ENCODE peak calls at places on chromosomes 7 and 10, in four cellular contexts. One of them, this sample, is unnamed.

GRCh38 chr7:76506081-76506440 is 4.3 kb upstream of the UPK3B start:
- DNase-seq in H1: no peak
- DNase-seq in HepG2: no peak
- DNase-seq in K562: no peak
- DNase-seq in this sample: no peak

GRCh38 chr10:103626178-103626577 is 132.7 kb downstream of the NEURL1 start:
- DNase-seq in K562: no peak
- DNase-seq in HepG2: no peak
- DNase-seq in H1: no peak
- DNase-seq in this sample: no peak

GRCh38 chr10:88374392-88375145 is 208.5 kb downstream of the RNLS start:
- DNase-seq in HepG2: no peak
- DNase-seq in K562: no peak
- DNase-seq in H1: no peak
- DNase-seq in this sample: no peak

GRCh38 chr10:108166401-108166800 is 1001.9 kb upstream of the SORCS1 start:
- DNase-seq in HepG2: no peak
- DNase-seq in K562: no peak
- DNase-seq in H1: no peak
- DNase-seq in this sample: no peak

GRCh38 chr7:83547526-83547925 is 101.4 kb downstream of the SEMA3E start:
- DNase-seq in H1: no peak
- DNase-seq in HepG2: no peak
- DNase-seq in K562: no peak
- DNase-seq in this sample: peak; percentile 38

GRCh38 chr7:47584128-47584865 is 2.4 kb upstream of the TNS3 start:
- DNase-seq in HepG2: no peak
- DNase-seq in K562: no peak
- DNase-seq in H1: no peak
- DNase-seq in this sample: no peak

GRCh38 chr10:30000802-30001571 is 58.4 kb downstream of the JCAD start:
- DNase-seq in H1: no peak
- DNase-seq in HepG2: peak; percentile 51
- DNase-seq in K562: no peak
- DNase-seq in this sample: no peak

GRCh38 chr7:135666156-135666555 is 3.8 kb downstream of the STMP1 start:
- DNase-seq in H1: no peak
- DNase-seq in HepG2: peak; percentile 64
- DNase-seq in K562: no peak
- DNase-seq in this sample: no peak

GRCh38 chr7:109844362-109844761 is 1246.6 kb upstream of the LRRN3 start:
- DNase-seq in HepG2: peak; percentile 5
- DNase-seq in K562: no peak
- DNase-seq in H1: no peak
- DNase-seq in this sample: no peak

GRCh38 chr10:108904163-108904878 is 1019.0 kb downstream of the XPNPEP1 start:
- DNase-seq in K562: no peak
- DNase-seq in H1: no peak
- DNase-seq in HepG2: no peak
- DNase-seq in this sample: no peak

GRCh38 chr7:1586827-1587705 is 17.2 kb upstream of the PSMG3 start:
- DNase-seq in H1: no peak
- DNase-seq in K562: no peak
- DNase-seq in HepG2: no peak
- DNase-seq in this sample: no peak

GRCh38 chr10:111785921-111786320 is 397.6 kb downstream of the GPAM start:
- DNase-seq in K562: no peak
- DNase-seq in HepG2: no peak
- DNase-seq in H1: no peak
- DNase-seq in this sample: no peak

GRCh38 chr10:53153831-53154230 is 381.2 kb upstream of the MBL2 start:
- DNase-seq in K562: no peak
- DNase-seq in H1: no peak
- DNase-seq in HepG2: no peak
- DNase-seq in this sample: no peak

GRCh38 chr10:5561704-5562645 is 37.2 kb downstream of the CALML3 start:
- DNase-seq in K562: no peak
- DNase-seq in H1: no peak
- DNase-seq in HepG2: no peak
- DNase-seq in this sample: no peak

GRCh38 chr10:44383749-44384600 is 922 bp downstream of the CXCL12 start:
- DNase-seq in K562: no peak
- DNase-seq in H1: peak; percentile 62
- DNase-seq in HepG2: no peak
- DNase-seq in this sample: no peak

GRCh38 chr7:2527505-2528464 is 8.2 kb downstream of the LFNG start:
- DNase-seq in HepG2: peak; percentile 84
- DNase-seq in K562: peak; percentile 77
- DNase-seq in H1: no peak
- DNase-seq in this sample: no peak

GRCh38 chr10:59036311-59037017 is 140.0 kb upstream of the PHYHIPL start:
- DNase-seq in HepG2: peak; percentile 75
- DNase-seq in K562: no peak
- DNase-seq in H1: no peak
- DNase-seq in this sample: peak; percentile 55

GRCh38 chr10:86281396-86281795 is 85.2 kb downstream of the GRID1 start:
- DNase-seq in H1: peak; percentile 17
- DNase-seq in K562: no peak
- DNase-seq in HepG2: no peak
- DNase-seq in this sample: no peak

GRCh38 chr7:77691892-77692491 is 4.3 kb upstream of the RSBN1L start:
- DNase-seq in K562: no peak
- DNase-seq in H1: no peak
- DNase-seq in HepG2: peak; percentile 63
- DNase-seq in this sample: no peak

GRCh38 chr10:6322805-6323204 is 120.1 kb downstream of the PFKFB3 start:
- DNase-seq in HepG2: no peak
- DNase-seq in K562: no peak
- DNase-seq in H1: no peak
- DNase-seq in this sample: no peak

GRCh38 chr7:28065308-28065707 is 115.3 kb downstream of the JAZF1 start:
- DNase-seq in K562: no peak
- DNase-seq in HepG2: no peak
- DNase-seq in H1: no peak
- DNase-seq in this sample: no peak

GRCh38 chr10:50367732-50368131 is 116.4 kb upstream of the ASAH2 start:
- DNase-seq in HepG2: peak; percentile 35
- DNase-seq in K562: peak; percentile 55
- DNase-seq in H1: no peak
- DNase-seq in this sample: no peak

GRCh38 chr7:2722591-2722990 is 34.6 kb downstream of the AMZ1 start:
- DNase-seq in HepG2: no peak
- DNase-seq in K562: no peak
- DNase-seq in H1: no peak
- DNase-seq in this sample: no peak

GRCh38 chr7:64562246-64562620 is 638 bp downstream of the ZNF680 start:
- DNase-seq in H1: no peak
- DNase-seq in HepG2: no peak
- DNase-seq in K562: no peak
- DNase-seq in this sample: no peak

GRCh38 chr7:47326220-47326619 is 255.7 kb downstream of the TNS3 start:
- DNase-seq in K562: no peak
- DNase-seq in HepG2: peak; percentile 7
- DNase-seq in H1: peak; percentile 38
- DNase-seq in this sample: no peak

GRCh38 chr7:80018941-80019808 is 115.5 kb upstream of the GNAI1 start:
- DNase-seq in H1: peak; percentile 66
- DNase-seq in HepG2: peak; percentile 43
- DNase-seq in K562: peak; percentile 69
- DNase-seq in this sample: no peak

GRCh38 chr7:10838205-10838604 is 135.5 kb upstream of the PHF14 start:
- DNase-seq in HepG2: no peak
- DNase-seq in H1: no peak
- DNase-seq in K562: no peak
- DNase-seq in this sample: no peak

GRCh38 chr7:43303740-43304241 is 191.3 kb downstream of the HECW1 start:
- DNase-seq in H1: no peak
- DNase-seq in HepG2: no peak
- DNase-seq in K562: no peak
- DNase-seq in this sample: no peak

GRCh38 chr10:58981051-58981450 is 195.4 kb upstream of the PHYHIPL start:
- DNase-seq in HepG2: no peak
- DNase-seq in H1: no peak
- DNase-seq in K562: no peak
- DNase-seq in this sample: no peak

GRCh38 chr7:93092757-93093370 is 24.9 kb downstream of the SAMD9 start:
- DNase-seq in H1: no peak
- DNase-seq in HepG2: peak; percentile 15
- DNase-seq in K562: no peak
- DNase-seq in this sample: no peak

GRCh38 chr10:34814228-34815173 is 595 bp downstream of the PARD3 start:
- DNase-seq in HepG2: peak; percentile 51
- DNase-seq in K562: peak; percentile 66
- DNase-seq in H1: peak; percentile 75
- DNase-seq in this sample: no peak

GRCh38 chr7:87131806-87132205 is 20.4 kb upstream of the DMTF1 start:
- DNase-seq in K562: no peak
- DNase-seq in HepG2: no peak
- DNase-seq in H1: no peak
- DNase-seq in this sample: no peak

DNA sequence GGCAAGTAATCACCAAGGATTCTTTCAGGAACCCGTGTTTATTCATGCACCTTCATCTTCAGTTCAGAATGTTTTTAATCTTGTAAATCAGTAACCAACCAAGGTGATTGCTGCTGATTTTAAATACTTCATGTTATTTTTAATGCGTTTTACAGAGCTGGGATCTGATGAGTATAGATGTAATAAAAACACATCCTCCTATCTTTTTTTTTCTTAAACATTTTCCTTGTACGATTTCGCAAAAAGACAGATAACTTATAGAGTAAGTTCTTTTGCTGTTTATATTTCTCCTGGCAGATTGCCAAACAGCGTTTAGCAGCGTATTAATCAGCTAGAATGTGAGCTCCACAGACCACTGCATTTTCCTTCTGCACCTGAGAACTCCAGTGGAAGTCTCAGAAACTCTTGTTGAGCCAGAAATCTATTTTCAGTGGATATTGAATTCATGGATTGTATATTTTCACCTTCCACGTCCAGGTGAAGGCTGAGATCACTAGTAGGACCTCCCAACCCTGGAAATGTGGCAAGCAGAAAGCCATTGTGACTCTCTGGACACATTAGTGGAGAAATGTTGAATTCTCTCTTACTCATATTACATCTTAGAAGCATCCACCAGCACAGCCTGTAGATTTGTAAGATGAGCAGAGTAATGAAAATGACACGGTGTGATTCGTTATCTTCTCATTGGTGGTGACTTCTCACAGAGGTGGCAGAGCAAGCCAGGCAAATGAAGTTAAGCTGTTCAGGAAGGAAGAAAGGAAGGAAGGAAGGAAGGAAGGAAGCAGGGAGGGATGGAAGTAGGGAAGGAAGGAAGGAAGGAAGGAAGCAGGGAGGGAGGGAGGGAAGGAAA is 397.9 kb upstream of the NRP1 start:
- DNase-seq in H1: no peak
- DNase-seq in HepG2: no peak
- DNase-seq in K562: no peak
- DNase-seq in this sample: no peak
- TF ChIP-seq ATF2 in H1: no peak
- TF ChIP-seq ATF2 in HepG2: no peak
- TF ChIP-seq ATF2 in K562: no peak
- TF ChIP-seq ATF2 in this sample: no peak

DNA sequence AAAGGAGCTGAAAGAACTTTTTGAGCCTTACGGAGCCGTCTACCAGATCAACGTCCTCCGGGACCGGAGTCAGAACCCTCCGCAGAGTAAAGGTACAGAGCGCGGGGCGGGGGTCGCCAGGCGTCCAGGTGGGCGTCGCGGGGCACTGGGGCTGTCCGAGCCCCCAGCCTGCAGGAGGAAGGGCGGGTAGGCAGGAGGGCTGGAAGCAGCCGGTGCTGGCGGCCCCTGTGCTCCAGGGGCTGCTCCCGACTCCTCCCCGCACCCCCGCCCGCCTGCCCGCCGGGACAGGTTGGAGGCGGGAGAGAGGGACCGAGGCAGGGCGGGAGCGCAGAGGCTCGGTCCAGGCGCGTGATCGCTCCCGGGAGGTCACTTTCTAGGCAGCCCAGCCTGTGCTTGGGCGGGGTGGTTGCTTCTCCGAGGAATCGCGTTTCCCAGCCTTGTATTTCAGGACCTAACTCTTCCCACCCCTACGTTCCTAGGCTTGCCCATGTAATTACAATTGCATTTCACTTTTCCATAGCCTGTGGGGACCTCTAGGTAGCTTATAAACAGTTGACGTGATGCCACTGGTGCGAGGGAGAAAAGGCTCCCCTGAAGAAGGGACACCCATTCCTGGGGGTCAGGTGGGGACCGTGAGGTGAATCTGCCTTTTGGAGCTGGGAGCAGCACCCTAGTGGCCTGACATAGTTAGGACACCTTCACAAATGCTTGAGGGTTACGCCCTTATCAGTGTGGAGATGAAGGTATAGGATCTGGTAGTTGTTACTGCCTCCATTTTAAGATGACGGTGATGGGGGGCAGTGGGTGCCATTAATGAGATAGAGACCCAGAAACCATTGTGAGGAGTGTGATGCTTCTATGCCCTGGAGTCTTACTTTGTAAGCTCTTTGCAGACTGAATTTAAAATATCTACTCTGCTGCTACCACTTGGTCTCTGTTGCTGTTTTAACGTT is 148.2 kb downstream of the CELF2 start:
- DNase-seq in HepG2: no peak
- DNase-seq in K562: peak; percentile 77
- DNase-seq in H1: no peak
- DNase-seq in this sample: no peak
- TF ChIP-seq EZH2 in HepG2: no peak
- TF ChIP-seq EZH2 in K562: no peak
- TF ChIP-seq EZH2 in H1: no peak
- TF ChIP-seq EZH2 in this sample: no peak

DNA sequence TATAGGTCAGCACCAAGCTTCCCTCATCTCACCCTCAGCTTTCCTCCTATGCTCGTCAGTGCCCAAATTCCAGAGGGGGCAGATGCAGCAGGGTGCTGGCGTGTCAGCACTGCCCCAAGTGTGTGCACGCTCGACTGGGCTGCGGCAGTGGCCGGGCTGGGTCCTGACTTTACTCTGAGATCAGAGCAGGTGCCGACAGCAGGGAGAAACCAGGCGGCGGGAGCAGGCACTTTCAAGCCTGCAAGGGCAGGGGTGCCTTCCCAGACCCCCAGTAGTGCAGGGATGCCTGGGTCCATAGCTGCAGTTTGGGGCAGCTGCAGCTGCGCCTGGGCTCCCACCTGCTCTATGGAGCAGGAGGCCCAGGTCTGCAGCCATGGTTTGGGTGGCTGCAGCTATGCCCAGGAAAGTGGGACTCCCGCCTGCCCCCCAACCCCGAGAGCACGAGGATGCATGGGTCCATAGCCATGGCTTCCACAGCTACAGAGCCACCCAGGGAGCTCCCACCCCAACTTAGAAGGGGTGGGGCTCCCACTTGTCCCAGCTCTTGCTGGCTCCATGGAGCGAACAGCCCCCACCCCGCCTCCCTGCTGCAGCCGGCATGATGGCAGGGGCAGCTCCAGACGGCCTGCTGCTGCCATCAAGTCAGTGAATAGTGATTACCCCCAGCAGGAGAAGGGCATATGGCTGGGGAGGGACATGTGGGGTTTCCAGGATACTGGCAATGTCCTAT is 199.2 kb upstream of the KMT2E start:
- DNase-seq in K562: no peak
- DNase-seq in HepG2: no peak
- DNase-seq in H1: no peak
- DNase-seq in this sample: no peak
- TF ChIP-seq ATF2 in K562: no peak
- TF ChIP-seq ATF2 in HepG2: no peak
- TF ChIP-seq ATF2 in H1: no peak
- TF ChIP-seq ATF2 in this sample: no peak

GRCh38 chr10:12243860-12244620 is 48.1 kb downstream of the CDC123 start:
- DNase-seq in H1: no peak
- DNase-seq in K562: no peak
- DNase-seq in HepG2: no peak
- DNase-seq in this sample: peak; percentile 65
- TF ChIP-seq EZH2 in H1: no peak
- TF ChIP-seq EZH2 in K562: no peak
- TF ChIP-seq EZH2 in HepG2: no peak
- TF ChIP-seq EZH2 in this sample: no peak